ENCODE peak calls at places on chromosomes 3 and 15, in five cellular contexts. G is A549, R is aorta, K is EL, Q is HTR-8/SVneo. B is an unnamed sample.

GRCh38 chr3:38015485-38015884 is 14.0 kb downstream of the PLCD1 start:
- DNase-seq in K (no peak), R (no peak), Q (no peak), G (no peak), B (no peak)

GRCh38 chr3:170467560-170467959 is 48.9 kb downstream of the CLDN11 start:
- DNase-seq in K (no peak), G (no peak), R (no peak), Q (no peak), B (no peak)

GRCh38 chr3:177195941-177196472 is 1.3 kb downstream of the TBL1XR1 start:
- DNase-seq in G (no peak), K (no peak), R (no peak), Q (no peak), B (peak; percentile 17)

GRCh38 chr15:40092416-40093223 is 16.1 kb downstream of the BMF start:
- DNase-seq in G (no peak), Q (no peak), K (peak; percentile 57), R (no peak), B (no peak)

GRCh38 chr3:102484384-102484783 is 49.6 kb downstream of the ZPLD1 start:
- DNase-seq in G (no peak), R (no peak), K (no peak), Q (no peak), B (no peak)

GRCh38 chr3:59547874-59548273 is 498.0 kb upstream of the CFAP20DC start:
- DNase-seq in Q (no peak), G (no peak), R (no peak), K (no peak), B (no peak)

GRCh38 chr3:14522129-14522691 is 17.9 kb downstream of the GRIP2 start:
- DNase-seq in Q (no peak), G (no peak), K (no peak), R (peak; percentile 77), B (no peak)

GRCh38 chr15:82699726-82700125 is 9.9 kb downstream of the AP3B2 start:
- DNase-seq in R (no peak), Q (no peak), G (no peak), K (no peak), B (no peak)

GRCh38 chr3:78994174-78995027 is 773.4 kb downstream of the ROBO1 start:
- DNase-seq in R (no peak), K (no peak), G (no peak), Q (no peak), B (no peak)

GRCh38 chr3:116905805-116906204 is 196.2 kb downstream of the TUSC7 start:
- DNase-seq in K (no peak), G (no peak), R (no peak), Q (no peak), B (peak; percentile 5)